ENCODE peak calls at places on chromosomes 13 and 19, in four cellular contexts. F is K562, E is HepG2, T is GM12878. B is an unnamed sample.

GRCh38 chr13:35700661-35701060 is 224.2 kb upstream of the MAB21L1 start:
- DNase-seq in E (no peak), F (no peak), T (no peak), B (no peak)

GRCh38 chr13:101383595-101383994 is 32.7 kb downstream of the NALCN start:
- DNase-seq in F (no peak), E (no peak), T (no peak), B (no peak)

GRCh38 chr19:16591803-16592556 is 19.8 kb upstream of the SLC35E1 start:
- DNase-seq in E (no peak), T (no peak), F (no peak), B (no peak)

GRCh38 chr13:60260440-60260839 is 96.7 kb upstream of the DIAPH3 start:
- DNase-seq in F (no peak), E (no peak), T (no peak), B (no peak)

GRCh38 chr13:100545684-100546061 is 42.9 kb downstream of the GGACT start:
- DNase-seq in T (no peak), F (no peak), E (no peak), B (no peak)

GRCh38 chr13:44142911-44143665 is 230.5 kb upstream of the SERP2 start:
- DNase-seq in E (no peak), F (peak), T (no peak), B (peak)

GRCh38 chr19:31262673-31263308 is 86.4 kb downstream of the TSHZ3 start:
- DNase-seq in E (no peak), T (no peak), F (no peak), B (no peak)

GRCh38 chr19:14405758-14406644 is 13.1 kb downstream of the DDX39A start:
- DNase-seq in T (peak), F (peak), E (peak), B (peak)

GRCh38 chr13:25085125-25085742 is 10.7 kb upstream of the PABPC3 start:
- DNase-seq in F (no peak), T (no peak), E (peak), B (peak)

GRCh38 chr19:12994701-12995595 is at the start of gene NFIX:
- DNase-seq in T (no peak), E (peak), F (peak), B (no peak)

GRCh38 chr13:26561636-26562537 is 4.4 kb downstream of the WASF3 start:
- DNase-seq in F (no peak), E (peak), T (no peak), B (no peak)

GRCh38 chr13:110285991-110286923 is 20.7 kb downstream of the COL4A1 start:
- DNase-seq in E (no peak), T (no peak), F (no peak), B (no peak)

GRCh38 chr13:110012102-110012739 is 225.8 kb upstream of the IRS2 start:
- DNase-seq in E (peak), F (no peak), T (no peak), B (peak)

GRCh38 chr13:62997038-62997619 is 1581.5 kb upstream of the PCDH20 start:
- DNase-seq in E (no peak), F (no peak), T (no peak), B (no peak)

GRCh38 chr13:50766043-50766442 is 77.4 kb downstream of the DLEU7 start:
- DNase-seq in F (no peak), T (no peak), E (no peak), B (no peak)

GRCh38 chr19:51552996-51553725 is 17.9 kb upstream of the ZNF175 start:
- DNase-seq in T (no peak), E (peak), F (peak), B (peak)

GRCh38 chr13:86758116-86758515 is 913.1 kb upstream of the SLITRK5 start:
- DNase-seq in E (no peak), T (no peak), F (no peak), B (no peak)

GRCh38 chr19:32203161-32203560 is 142.2 kb upstream of the ZNF507 start:
- DNase-seq in T (no peak), E (no peak), F (no peak), B (no peak)

GRCh38 chr13:93559718-93560117 is 333.1 kb downstream of the GPC6 start:
- DNase-seq in E (no peak), F (no peak), T (no peak), B (peak)

GRCh38 chr13:82654851-82655517 is 1227.3 kb downstream of the SLITRK1 start:
- DNase-seq in E (no peak), T (no peak), F (no peak), B (no peak)

GRCh38 chr13:105168295-105168694 is 1367.2 kb downstream of the EFNB2 start:
- DNase-seq in F (no peak), E (no peak), T (no peak), B (no peak)

GRCh38 chr13:105159794-105160193 is 1375.7 kb downstream of the EFNB2 start:
- DNase-seq in F (no peak), T (no peak), E (no peak), B (no peak)

GRCh38 chr13:105170438-105170837 is 1365.0 kb downstream of the EFNB2 start:
- DNase-seq in T (no peak), F (no peak), E (no peak), B (no peak)

GRCh38 chr13:105167385-105167784 is 1368.1 kb downstream of the EFNB2 start:
- DNase-seq in F (no peak), E (no peak), T (no peak), B (no peak)

DNA sequence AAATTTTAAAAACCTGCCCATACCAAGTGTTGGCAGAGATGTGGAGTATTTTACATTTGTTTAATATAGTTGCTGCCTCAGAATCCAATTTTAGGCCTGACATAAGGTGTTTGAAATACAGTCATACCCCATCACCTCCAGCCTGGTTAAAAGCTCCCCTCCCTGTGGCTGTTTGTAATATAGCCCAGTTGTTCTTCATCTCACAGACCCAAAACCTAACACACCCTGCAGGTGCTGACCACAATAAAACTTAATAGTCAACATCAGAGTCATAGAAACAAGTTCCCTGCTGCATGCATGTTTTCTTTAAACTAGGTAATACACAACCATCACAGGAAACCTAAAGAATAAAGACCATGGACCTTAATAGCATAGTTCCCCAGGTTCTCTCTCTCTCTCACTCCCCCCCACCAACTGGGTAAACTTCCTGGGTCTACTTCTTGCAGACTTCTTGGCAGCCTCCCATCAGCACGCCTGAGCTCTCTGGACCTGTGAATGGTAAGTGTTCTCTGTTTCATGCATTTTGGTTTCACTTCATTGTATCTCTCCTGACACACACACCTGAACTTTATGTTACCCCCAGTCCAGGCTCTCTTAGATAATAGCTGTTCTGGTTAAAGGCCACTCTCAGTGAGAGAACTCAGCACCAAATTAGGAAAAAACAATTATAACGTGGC is 1369.9 kb downstream of the EFNB2 start:
- DNase-seq in F (no peak), E (no peak), T (peak), B (no peak)
- TF ChIP-seq BHLHE40 in F (no peak), E (no peak), T (no peak), B (no peak)

DNA sequence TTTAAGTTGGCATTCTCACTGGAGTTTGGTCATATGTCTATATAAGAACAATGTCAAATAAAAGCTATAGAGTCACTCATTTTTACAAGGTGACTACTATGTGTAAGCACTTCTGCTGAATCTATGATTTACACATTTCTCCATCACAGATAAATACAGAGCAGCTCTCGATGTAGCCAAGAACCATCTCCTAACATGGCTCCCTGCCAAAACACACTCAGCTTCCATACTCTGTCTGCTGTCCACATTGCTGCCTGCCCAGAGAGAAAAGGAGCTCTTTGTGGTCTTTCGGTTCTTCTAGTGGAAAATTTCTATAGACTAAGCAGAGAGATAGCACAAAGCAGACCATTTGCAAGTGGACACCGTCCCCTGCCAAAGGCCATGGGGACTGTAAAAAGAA is 190.9 kb upstream of the KLF12 start:
- DNase-seq in F (no peak), E (peak), T (no peak), B (peak)
- TF ChIP-seq HDAC2 in F (no peak), E (no peak), T (no peak), B (no peak)

GRCh38 chr13:32285633-32285965 is 29.6 kb downstream of the ZAR1L start:
- DNase-seq in F (no peak), T (no peak), E (no peak), B (no peak)

GRCh38 chr13:32281083-32281482 is 34.1 kb downstream of the ZAR1L start:
- DNase-seq in E (no peak), T (no peak), F (no peak), B (no peak)

GRCh38 chr13:32282096-32282711 is 33.0 kb downstream of the ZAR1L start:
- DNase-seq in T (no peak), F (no peak), E (no peak), B (no peak)

GRCh38 chr13:32284927-32285632 is 30.1 kb downstream of the ZAR1L start:
- DNase-seq in T (no peak), F (no peak), E (peak), B (no peak)
- TF ChIP-seq BHLHE40 in T (no peak), F (no peak), E (no peak), B (no peak)

GRCh38 chr19:38733241-38733492 is 11.1 kb downstream of the CAPN12 start:
- DNase-seq in T (no peak), F (no peak), E (no peak), B (no peak)
- TF ChIP-seq HDAC2 in T (no peak), F (no peak), E (no peak), B (no peak)

DNA sequence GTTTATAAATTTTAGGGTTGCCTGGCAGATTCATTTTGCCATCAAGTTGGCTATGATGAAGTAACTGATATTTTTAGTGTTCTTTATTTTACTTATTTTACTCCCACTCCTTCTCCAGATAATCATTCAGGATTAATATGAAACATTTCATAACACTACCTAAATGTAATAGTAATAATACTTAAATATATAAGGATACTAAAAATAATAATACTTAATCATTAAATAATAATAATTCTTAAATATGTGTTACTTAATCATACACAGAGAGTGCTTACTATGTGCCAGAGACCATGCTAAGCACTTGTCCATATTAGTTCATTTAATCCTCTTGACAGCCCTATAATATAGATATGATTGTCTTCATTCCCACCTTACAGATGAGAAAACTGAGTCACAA is 23.0 kb upstream of the OXGR1 start:
- DNase-seq in E (no peak), F (no peak), T (no peak), B (no peak)
- TF ChIP-seq BHLHE40 in E (no peak), F (no peak), T (no peak), B (no peak)

DNA sequence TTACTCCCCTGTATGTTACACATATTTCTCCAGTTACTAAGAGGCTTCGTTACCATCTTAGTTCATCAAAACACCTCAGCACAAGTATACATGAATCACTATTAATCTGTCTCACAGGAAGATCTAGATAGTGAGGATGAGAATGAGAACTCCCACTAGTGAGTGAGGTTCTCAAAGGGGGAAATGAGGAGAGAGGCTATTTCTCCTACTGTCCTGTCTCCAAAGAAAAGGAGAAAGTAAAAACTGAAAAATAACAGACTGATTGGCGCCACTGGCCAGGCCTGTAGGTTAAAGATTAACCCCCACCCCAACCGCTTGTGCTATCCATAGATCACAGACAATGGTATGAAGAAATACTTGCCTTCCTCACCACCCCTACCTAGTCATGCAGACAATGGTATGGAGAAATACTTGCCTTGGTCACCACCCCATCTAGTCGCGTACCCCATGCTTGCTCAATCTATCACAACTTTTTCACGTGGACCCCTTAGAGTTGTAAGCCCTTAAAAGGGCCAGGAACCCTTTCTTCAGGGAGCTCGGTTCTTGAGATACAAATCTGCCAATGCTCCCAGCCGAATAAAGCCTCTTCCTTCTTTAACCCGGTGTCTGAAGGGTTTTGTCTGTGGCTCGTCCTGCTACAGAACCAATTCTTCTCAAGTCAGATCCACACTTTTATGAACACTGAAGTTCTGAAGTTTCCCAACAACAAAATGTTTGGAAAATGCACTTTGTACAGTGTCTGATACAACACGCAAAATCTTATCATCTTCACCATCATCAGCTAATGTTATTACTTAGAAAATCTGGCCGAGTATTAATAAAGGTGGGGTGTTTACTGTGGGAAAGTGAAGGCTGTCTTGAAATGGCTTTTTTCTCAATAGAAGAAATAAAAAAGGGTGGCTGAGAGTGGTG is 598.1 kb downstream of the UQCRFS1 start:
- DNase-seq in E (no peak), F (peak), T (no peak), B (no peak)
- TF ChIP-seq HDAC2 in E (no peak), F (no peak), T (no peak), B (no peak)